ENCODE peak calls at places on chromosomes 13 and 19, in nine cellular contexts. O, T, G, F, H, I, S, N and E are unnamed samples.
A peak's percentile ranks its signal among the peaks of the same experiment; 100 is the strongest.

GRCh38 chr19:27741236-27741635 is 1471.7 kb downstream of the UQCRFS1 start:
- DNase-seq in O (no peak), T (peak; percentile 11), G (no peak), F (no peak), H (no peak), I (no peak), S (no peak), N (no peak), E (no peak)

GRCh38 chr19:56312337-56312736 is 2.3 kb downstream of the ZSCAN5A start:
- DNase-seq in O (no peak), T (no peak), G (no peak), F (no peak), H (no peak), I (no peak), S (no peak), N (no peak), E (no peak)

GRCh38 chr19:55353803-55354697 is 469 bp downstream of the COX6B2 start:
- DNase-seq in O (peak; percentile 86), T (peak; percentile 88), G (no peak), F (no peak), H (no peak), I (no peak), S (peak; percentile 70), N (peak; percentile 50), E (no peak)

GRCh38 chr19:10551698-10552301 is 8.1 kb downstream of the ATG4D start:
- DNase-seq in O (no peak), T (peak; percentile 55), G (no peak), F (no peak), H (peak; percentile 41), I (no peak), S (peak; percentile 81), N (no peak), E (no peak)

GRCh38 chr19:45417151-45417550 is 6.6 kb downstream of the ERCC1 start:
- DNase-seq in O (no peak), T (no peak), G (no peak), F (no peak), H (no peak), I (no peak), S (no peak), N (no peak), E (no peak)

GRCh38 chr19:18194554-18195238 is 1.7 kb downstream of the MPV17L2 start:
- DNase-seq in O (peak; percentile 70), T (peak; percentile 77), G (no peak), F (no peak), H (no peak), I (no peak), S (peak; percentile 47), N (no peak), E (no peak)

GRCh38 chr19:35832054-35832453 is 19.4 kb upstream of the PRODH2 start:
- DNase-seq in O (no peak), T (no peak), G (no peak), F (no peak), H (no peak), I (no peak), S (no peak), N (no peak), E (no peak)

GRCh38 chr13:29369060-29369743 is 226.3 kb downstream of the SLC7A1 start:
- DNase-seq in O (no peak), T (peak; percentile 36), G (no peak), F (no peak), H (peak; percentile 43), I (no peak), S (peak; percentile 48), N (no peak), E (no peak)

GRCh38 chr13:112934075-112934474 is 34.9 kb upstream of the MCF2L start:
- DNase-seq in O (no peak), T (no peak), G (no peak), F (no peak), H (no peak), I (no peak), S (no peak), N (no peak), E (no peak)

GRCh38 chr19:51098366-51099069 is 9.7 kb downstream of the CTU1 start:
- DNase-seq in O (peak; percentile 71), T (no peak), G (no peak), F (no peak), H (no peak), I (no peak), S (no peak), N (no peak), E (no peak)

GRCh38 chr19:39372941-39373340 is 18.0 kb downstream of the PAF1 start:
- DNase-seq in O (no peak), T (no peak), G (no peak), F (no peak), H (peak; percentile 57), I (no peak), S (peak; percentile 13), N (no peak), E (no peak)